ENCODE peak calls at places on chromosomes 5 and 9, in four cellular contexts. One of them, this sample, is unnamed. For H3K27me3, the result is how much of the 10 kb centered on the place peaks cover.

GRCh38 chr5:168681556-168682183 is 102.5 kb upstream of the PANK3 start:
- DNase-seq in GM12878: no peak
- DNase-seq in K562: no peak
- DNase-seq in HepG2: peak
- DNase-seq in this sample: no peak

GRCh38 chr5:74895906-74896305 is 29.7 kb upstream of the FAM169A start:
- DNase-seq in GM12878: no peak
- DNase-seq in K562: no peak
- DNase-seq in HepG2: no peak
- DNase-seq in this sample: no peak

GRCh38 chr9:136955943-136956335 is 3.9 kb downstream of the LCN12 start:
- DNase-seq in K562: no peak
- DNase-seq in HepG2: no peak
- DNase-seq in GM12878: no peak
- DNase-seq in this sample: no peak

GRCh38 chr5:33968133-33969005 is 16.1 kb downstream of the SLC45A2 start:
- DNase-seq in K562: no peak
- DNase-seq in HepG2: no peak
- DNase-seq in GM12878: no peak
- DNase-seq in this sample: peak

GRCh38 chr9:127503947-127504886 is 52.9 kb downstream of the LRSAM1 start:
- DNase-seq in GM12878: no peak
- DNase-seq in K562: peak
- DNase-seq in HepG2: peak
- DNase-seq in this sample: peak

GRCh38 chr5:162068412-162068811 is 839 bp downstream of the GABRG2 start:
- DNase-seq in GM12878: no peak
- DNase-seq in K562: peak
- DNase-seq in HepG2: peak
- DNase-seq in this sample: peak

GRCh38 chr5:139668064-139668880 is 20.1 kb downstream of the CXXC5 start:
- DNase-seq in HepG2: no peak
- DNase-seq in K562: peak
- DNase-seq in GM12878: no peak
- DNase-seq in this sample: peak

GRCh38 chr9:76162751-76163500 is 231.3 kb downstream of the RFK start:
- DNase-seq in K562: no peak
- DNase-seq in GM12878: no peak
- DNase-seq in HepG2: no peak
- DNase-seq in this sample: no peak

GRCh38 chr9:95087659-95088242 is 229.8 kb downstream of the FANCC start:
- DNase-seq in K562: peak
- DNase-seq in HepG2: no peak
- DNase-seq in GM12878: no peak
- DNase-seq in this sample: no peak

GRCh38 chr9:111599092-111599947 is at the start of gene PTGR1:
- DNase-seq in GM12878: no peak
- DNase-seq in K562: no peak
- DNase-seq in HepG2: peak
- DNase-seq in this sample: peak

GRCh38 chr9:114606068-114606467 is 5.0 kb upstream of the TMEM268 start:
- DNase-seq in K562: no peak
- DNase-seq in HepG2: peak
- DNase-seq in GM12878: no peak
- DNase-seq in this sample: peak

GRCh38 chr9:16063241-16063591 is 510.4 kb downstream of the CCDC171 start:
- DNase-seq in HepG2: no peak
- DNase-seq in GM12878: no peak
- DNase-seq in K562: no peak
- DNase-seq in this sample: no peak

GRCh38 chr9:119453980-119454379 is 84.7 kb upstream of the BRINP1 start:
- DNase-seq in GM12878: no peak
- DNase-seq in HepG2: no peak
- DNase-seq in K562: no peak
- DNase-seq in this sample: no peak

DNA sequence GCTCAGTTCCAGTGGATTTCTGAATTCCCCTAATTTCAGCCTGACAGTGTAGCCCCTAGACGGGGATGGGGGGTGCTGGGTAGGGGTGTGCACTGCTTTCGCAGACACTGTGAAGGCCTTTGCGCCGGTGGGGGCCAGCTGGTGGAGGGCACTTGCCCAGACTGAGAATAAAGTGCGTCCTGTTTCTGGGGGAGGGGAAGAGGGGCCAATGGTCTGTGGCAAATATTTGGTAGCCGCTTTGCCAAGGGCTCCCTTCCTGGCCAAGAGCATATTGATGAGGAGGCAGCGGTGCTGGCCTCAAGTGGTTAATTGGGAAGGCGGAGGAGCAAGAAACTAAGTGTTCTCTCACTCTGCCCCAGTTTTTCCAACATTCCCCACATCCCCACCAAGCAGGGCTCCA is 1.4 kb downstream of the CXCL14 start:
- DNase-seq in K562: no peak
- DNase-seq in GM12878: no peak
- DNase-seq in HepG2: no peak
- DNase-seq in this sample: no peak
- H3K27me3 ChIP-seq in K562: under half
- H3K27me3 ChIP-seq in GM12878: under half
- H3K27me3 ChIP-seq in HepG2: under half
- H3K27me3 ChIP-seq in this sample: under half

GRCh38 chr9:78714591-78714990 is 417.7 kb downstream of the PSAT1 start:
- DNase-seq in GM12878: no peak
- DNase-seq in K562: no peak
- DNase-seq in HepG2: no peak
- DNase-seq in this sample: no peak
- TF ChIP-seq NFIC in GM12878: no peak
- TF ChIP-seq NFIC in K562: no peak
- TF ChIP-seq NFIC in HepG2: no peak
- TF ChIP-seq NFIC in this sample: peak

DNA sequence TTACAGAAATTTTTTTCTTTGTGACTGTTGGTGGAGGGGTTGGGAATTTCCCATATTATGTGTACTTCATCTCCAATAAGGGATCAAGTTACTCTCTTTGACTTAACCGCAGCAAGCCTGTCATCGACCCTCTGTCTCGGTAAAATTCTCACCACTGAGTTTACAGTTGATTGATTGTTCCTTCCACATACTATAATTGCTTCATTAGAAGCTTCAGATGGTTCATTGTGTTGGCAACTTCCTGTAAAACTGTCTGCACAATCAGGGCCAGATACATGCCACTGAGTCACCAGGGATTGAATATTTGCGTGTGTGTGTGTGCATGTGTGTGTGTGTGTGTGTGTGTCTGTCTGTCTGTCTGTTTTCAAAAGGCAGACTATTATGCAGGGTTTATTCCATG is 176.6 kb downstream of the ZNF462 start:
- DNase-seq in HepG2: no peak
- DNase-seq in GM12878: peak
- DNase-seq in K562: no peak
- DNase-seq in this sample: no peak
- TF ChIP-seq CHD2 in HepG2: no peak
- TF ChIP-seq CHD2 in GM12878: no peak
- TF ChIP-seq CHD2 in K562: no peak
- TF ChIP-seq CHD2 in this sample: no peak

DNA sequence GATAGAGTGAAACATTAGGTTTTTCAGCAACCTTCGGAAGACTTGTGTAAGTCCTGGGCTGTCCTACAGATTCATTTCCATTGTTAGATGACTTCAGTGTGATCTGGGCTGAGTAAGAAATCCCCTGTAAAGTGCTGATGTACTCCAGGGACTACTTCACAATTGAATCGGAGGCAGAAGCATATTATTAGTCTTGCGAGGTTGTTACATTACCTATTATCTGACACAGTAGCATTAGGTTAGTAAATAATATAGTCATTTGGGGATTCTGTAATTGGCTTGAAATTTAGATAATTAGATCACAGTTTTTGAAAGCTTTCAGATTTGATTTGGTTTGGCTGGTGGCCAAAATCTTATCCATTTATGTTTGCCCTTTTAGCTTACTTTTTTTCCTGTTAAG is 62.4 kb downstream of the DMRT1 start:
- DNase-seq in GM12878: no peak
- DNase-seq in K562: no peak
- DNase-seq in HepG2: no peak
- DNase-seq in this sample: no peak
- H3K27me3 ChIP-seq in GM12878: under half
- H3K27me3 ChIP-seq in K562: under half
- H3K27me3 ChIP-seq in HepG2: under half
- H3K27me3 ChIP-seq in this sample: under half

GRCh38 chr5:66850354-66851075 is 254.3 kb downstream of the MAST4 start:
- DNase-seq in HepG2: no peak
- DNase-seq in GM12878: no peak
- DNase-seq in K562: no peak
- DNase-seq in this sample: no peak

GRCh38 chr5:66849803-66850202 is 253.6 kb downstream of the MAST4 start:
- DNase-seq in HepG2: no peak
- DNase-seq in K562: no peak
- DNase-seq in GM12878: no peak
- DNase-seq in this sample: no peak

GRCh38 chr5:66854429-66854828 is 258.2 kb downstream of the MAST4 start:
- DNase-seq in K562: no peak
- DNase-seq in GM12878: no peak
- DNase-seq in HepG2: no peak
- DNase-seq in this sample: no peak

GRCh38 chr5:66851306-66851705 is 255.1 kb downstream of the MAST4 start:
- DNase-seq in HepG2: no peak
- DNase-seq in K562: no peak
- DNase-seq in GM12878: no peak
- DNase-seq in this sample: no peak

DNA sequence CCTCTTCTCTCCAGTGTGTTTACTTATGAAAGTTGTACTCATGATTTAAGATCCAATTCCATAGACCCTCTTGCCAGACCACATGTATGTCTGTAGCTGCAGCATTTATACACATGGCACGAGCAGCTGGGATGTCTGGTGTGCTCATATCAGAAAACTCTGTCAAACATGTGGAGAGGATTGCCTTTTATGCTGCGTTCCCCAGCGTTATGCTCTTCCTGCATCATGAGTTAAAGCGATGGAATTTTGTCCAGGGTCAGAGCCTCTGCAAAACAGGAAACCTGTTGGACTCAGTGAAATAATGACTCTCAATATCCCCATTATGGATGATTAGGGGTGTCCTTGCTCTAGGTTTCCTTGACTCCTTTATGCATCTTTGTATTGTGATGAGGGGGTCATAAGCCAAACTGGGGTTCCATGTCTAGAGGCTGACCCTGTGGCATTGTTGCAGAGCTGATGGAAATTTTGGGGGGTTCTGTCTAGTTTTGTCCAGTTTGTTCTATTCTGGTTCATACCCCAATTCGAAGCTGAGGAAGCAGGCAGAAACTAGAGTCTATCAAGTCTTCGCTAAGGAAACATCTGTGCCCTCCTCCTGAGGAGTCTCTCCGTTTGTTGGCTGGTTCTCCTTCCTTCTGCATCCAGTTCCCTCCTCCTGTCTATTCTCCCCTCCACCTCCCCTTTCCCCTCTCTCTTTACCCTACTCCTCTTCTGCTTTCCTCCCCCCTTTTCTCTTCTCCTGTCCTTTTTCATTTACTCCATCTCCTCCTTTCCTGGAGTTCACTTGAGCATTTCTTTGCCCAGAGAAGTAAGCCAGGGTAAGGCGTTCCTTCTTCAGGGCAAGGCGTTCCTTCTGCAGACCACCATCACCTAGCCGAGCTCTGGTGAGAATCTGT is 252.8 kb downstream of the MAST4 start:
- DNase-seq in GM12878: no peak
- DNase-seq in K562: no peak
- DNase-seq in HepG2: no peak
- DNase-seq in this sample: peak
- TF ChIP-seq NFIC in GM12878: no peak
- TF ChIP-seq NFIC in K562: no peak
- TF ChIP-seq NFIC in HepG2: no peak
- TF ChIP-seq NFIC in this sample: no peak

DNA sequence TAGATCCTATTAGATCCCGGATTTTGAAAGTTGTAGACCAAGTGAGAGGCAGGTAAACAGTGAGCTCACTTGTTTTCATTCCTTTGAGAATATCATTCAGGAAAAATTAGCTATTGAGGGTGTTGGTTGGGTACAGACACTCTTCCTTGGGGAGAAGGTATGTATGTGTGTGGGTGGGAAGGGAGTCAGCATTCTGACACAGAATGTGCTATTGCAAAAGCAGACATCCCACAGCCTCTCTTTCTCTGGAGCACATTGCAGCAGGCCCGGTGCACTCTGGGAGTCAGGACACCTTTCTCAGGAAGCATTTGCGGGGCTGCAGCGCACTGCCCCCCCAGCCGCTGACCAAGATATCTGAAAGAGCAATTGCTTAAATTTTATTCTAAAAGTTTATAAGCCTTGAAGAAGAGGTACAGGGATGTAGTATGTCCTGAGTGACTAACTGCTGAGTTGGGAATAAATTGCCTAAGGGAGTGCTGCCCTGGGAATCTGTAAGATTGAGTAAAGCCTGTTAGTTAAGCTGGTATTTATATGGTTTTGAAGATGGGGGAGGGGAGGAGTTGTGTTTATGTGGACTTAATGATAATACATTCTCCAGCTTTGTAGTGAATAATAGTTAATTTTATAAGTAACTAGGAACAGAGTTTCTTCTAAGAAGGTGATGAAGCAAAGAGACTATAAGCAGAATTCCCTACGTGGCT is 5.2 kb downstream of the TNFAIP8 start:
- DNase-seq in GM12878: no peak
- DNase-seq in HepG2: no peak
- DNase-seq in K562: no peak
- DNase-seq in this sample: no peak
- TF ChIP-seq CHD2 in GM12878: no peak
- TF ChIP-seq CHD2 in HepG2: no peak
- TF ChIP-seq CHD2 in K562: no peak
- TF ChIP-seq CHD2 in this sample: no peak

This sample was measured in SK-N-SH.